ENCODE peak calls at places on chromosomes 16 and 17, in eight cellular contexts. H is fibroblast of pulmonary artery, M is bronchial epithelial cell, R is tibial artery, W is AG04450, U is choroid plexus epithelial cell, D is astrocyte, G is spleen. K is an unnamed sample.

GRCh38 chr16:74691093-74691855 is 9.4 kb downstream of the MLKL start:
- DNase-seq in H (peak; percentile 55), M (no peak), R (no peak), W (no peak), U (peak; percentile 50), D (no peak), G (no peak), K (no peak)

GRCh38 chr17:11308550-11308949 is 67.5 kb downstream of the SHISA6 start:
- DNase-seq in H (no peak), M (no peak), R (no peak), W (no peak), U (no peak), D (no peak), G (no peak), K (no peak)

GRCh38 chr17:17508641-17509591 is 12.7 kb upstream of the RASD1 start:
- DNase-seq in H (no peak), M (no peak), R (no peak), W (no peak), U (no peak), D (no peak), G (peak; percentile 67), K (no peak)

GRCh38 chr16:4021070-4021779 is 95.0 kb downstream of the ADCY9 start:
- DNase-seq in H (no peak), M (peak; percentile 88), R (no peak), W (no peak), U (no peak), D (no peak), G (no peak), K (no peak)

GRCh38 chr17:50205111-50205821 is 3.8 kb upstream of the COL1A1 start:
- DNase-seq in H (peak; percentile 66), M (no peak), R (peak; percentile 34), W (no peak), U (peak; percentile 60), D (peak; percentile 40), G (no peak), K (no peak)

GRCh38 chr17:44610871-44611270 is 45.4 kb upstream of the MEIOC start:
- DNase-seq in H (peak; percentile 41), M (no peak), R (no peak), W (no peak), U (peak; percentile 41), D (no peak), G (no peak), K (no peak)

GRCh38 chr17:72430611-72431432 is 310.0 kb downstream of the SOX9 start:
- DNase-seq in H (no peak), M (no peak), R (no peak), W (no peak), U (no peak), D (no peak), G (no peak), K (no peak)

GRCh38 chr16:71499775-71500364 is 10.7 kb upstream of the ZNF19 start:
- DNase-seq in H (peak; percentile 79), M (peak; percentile 59), R (no peak), W (peak; percentile 33), U (peak; percentile 83), D (peak; percentile 22), G (no peak), K (no peak)

GRCh38 chr17:57478851-57479250 is 222.5 kb downstream of the MSI2 start:
- DNase-seq in H (no peak), M (no peak), R (no peak), W (no peak), U (no peak), D (no peak), G (no peak), K (no peak)

DNA sequence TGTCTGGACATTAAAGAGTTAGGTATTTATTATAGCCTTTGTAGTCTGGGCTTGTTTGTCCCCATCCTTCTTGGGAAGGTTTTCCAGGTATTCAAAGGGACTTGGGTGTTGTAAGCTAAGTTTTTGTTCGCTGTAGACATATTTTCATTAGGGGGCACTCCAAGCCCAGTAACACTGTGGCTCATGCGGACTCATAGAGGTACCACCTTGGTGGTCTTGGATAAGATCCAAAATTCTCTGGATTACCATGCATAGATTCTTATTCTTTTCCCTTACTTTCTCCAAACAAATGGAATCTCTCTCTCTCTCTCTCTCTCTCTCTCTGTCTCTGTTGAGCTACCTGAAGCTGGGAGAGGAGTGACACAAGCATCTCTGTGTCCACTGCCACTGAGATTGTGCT is 48.9 kb downstream of the ERCC4 start:
- DNase-seq in H (no peak), M (no peak), R (no peak), W (no peak), U (no peak), D (no peak), G (no peak), K (no peak)
- TF ChIP-seq CTCF in H (no peak), M (no peak), R (no peak), W (no peak), U (no peak), D (no peak), G (no peak), K (no peak)

DNA sequence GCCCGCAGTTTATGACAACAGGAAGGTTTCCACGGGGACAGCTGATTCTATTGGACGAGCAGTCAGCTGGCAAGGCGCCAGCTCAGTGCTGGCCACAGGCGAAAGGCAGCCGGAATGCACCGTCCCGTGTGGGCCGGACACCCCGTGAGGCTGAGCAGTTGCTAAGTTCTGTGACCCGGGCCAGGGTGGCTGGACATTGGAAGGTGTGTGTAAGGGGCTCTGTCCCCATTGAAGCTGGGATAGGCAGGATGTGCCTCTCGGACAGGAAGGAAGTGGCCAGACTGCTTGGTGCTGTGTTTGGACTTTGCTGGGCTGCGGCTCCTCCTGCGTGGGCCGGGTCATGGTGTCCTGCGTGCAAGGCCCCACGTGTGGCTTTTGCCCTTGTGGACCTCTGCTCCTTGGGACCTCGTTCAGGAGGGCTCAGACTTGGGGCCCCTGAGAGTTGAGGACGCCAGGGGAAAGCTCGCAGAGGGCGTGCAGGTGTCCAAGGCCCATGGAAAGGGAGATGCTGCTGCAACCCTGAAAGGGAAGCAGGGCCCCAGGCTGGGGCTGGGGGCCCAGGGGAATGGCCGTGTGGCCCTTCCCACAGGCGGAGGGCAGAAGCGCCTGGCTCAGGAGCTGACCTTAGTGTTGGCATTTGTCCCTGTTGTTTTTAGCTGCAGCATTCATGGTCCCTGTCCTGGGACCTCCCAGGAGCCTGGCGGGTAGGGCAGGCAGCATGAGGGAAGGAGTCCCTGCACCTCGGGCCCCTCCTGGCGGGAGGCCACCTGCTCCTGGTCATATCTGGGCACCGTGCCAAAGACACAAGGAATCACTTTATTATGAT is 10.0 kb downstream of the BAIAP2 start:
- DNase-seq in H (peak; percentile 80), M (no peak), R (peak; percentile 79), W (no peak), U (peak; percentile 88), D (peak; percentile 68), G (peak; percentile 87), K (no peak)
- H3K4me3 ChIP-seq in H (no peak overlapping the region), M (no peak overlapping the region), R (no peak overlapping the region), W (no peak overlapping the region), U (no peak overlapping the region), D (no peak overlapping the region), G (no peak overlapping the region), K (no peak overlapping the region)

DNA sequence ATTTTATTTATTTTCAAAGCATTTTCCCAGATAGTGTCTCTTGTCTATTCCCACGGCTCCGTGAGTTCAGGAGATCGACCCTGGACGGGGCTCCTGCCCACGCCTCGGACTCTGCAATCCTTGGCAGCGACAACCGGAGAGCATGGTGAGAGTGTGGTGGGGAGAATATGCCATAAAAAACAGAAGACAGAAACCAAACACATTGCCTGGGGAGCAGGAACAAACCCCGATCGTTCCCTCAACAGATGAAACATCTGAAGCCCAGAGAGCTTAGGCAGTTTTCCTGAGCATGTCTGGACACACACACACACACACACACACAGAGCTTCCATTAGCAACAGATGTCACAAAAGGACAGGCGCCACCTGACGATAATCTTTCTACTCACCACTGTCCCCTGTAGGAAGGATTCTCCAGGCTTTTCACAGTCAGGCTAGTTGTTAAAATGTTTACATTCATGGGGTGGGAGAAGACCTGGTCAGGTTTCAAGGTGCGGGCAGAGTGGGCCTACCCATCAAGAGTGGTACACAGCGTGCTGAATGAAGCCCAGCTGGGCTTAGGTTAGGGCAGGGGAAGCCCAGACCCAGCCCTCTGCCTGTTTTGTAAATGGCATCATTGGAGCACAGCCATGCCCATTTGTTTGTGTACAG is 230.4 kb upstream of the TNRC6C start:
- DNase-seq in H (no peak), M (peak; percentile 2), R (peak; percentile 58), W (no peak), U (peak; percentile 22), D (no peak), G (no peak), K (peak; percentile 11)
- TF ChIP-seq CTCF in H (no peak), M (no peak), R (no peak), W (no peak), U (peak; percentile 27), D (no peak), G (no peak), K (peak; percentile 29)

GRCh38 chr16:14400285-14400977 is 229.6 kb downstream of the PARN start:
- DNase-seq in H (no peak), M (peak; percentile 12), R (no peak), W (no peak), U (no peak), D (no peak), G (no peak), K (no peak)
- H3K4me3 ChIP-seq in H (no peak overlapping the region), M (no peak overlapping the region), R (no peak overlapping the region), W (no peak overlapping the region), U (no peak overlapping the region), D (no peak overlapping the region), G (no peak overlapping the region), K (no peak overlapping the region)

DNA sequence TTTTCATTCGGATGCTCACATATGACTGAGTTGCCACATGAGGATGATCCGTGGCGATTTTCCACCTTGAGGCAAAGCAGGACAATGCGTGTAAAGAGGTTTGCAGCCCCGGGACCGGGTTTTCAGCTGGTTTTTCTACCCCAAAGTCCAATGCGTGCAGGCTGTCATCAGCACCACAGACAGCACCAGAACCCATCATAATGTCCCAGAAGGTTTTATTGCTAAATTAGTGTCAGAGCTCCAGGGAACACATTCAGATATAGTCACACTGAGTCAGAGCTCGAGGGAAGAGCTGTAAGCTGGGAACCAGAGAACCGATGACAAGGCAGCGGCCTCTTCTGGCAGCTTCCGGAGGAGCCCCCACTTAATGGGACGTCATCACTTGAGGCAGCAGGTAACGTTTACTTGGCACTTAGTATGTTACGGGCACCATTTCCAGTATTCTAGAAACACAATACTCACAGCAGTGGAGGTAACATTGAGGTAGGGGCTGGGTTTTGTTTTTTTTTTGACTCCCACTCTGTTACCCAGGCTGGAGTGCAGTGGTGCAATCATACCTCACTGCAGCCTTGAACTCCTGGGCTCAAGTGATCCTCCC is 8.9 kb upstream of the NAGPA start:
- DNase-seq in H (no peak), M (peak; percentile 53), R (no peak), W (no peak), U (peak; percentile 21), D (peak; percentile 51), G (no peak), K (no peak)
- TF ChIP-seq CTCF in H (no peak), M (peak; percentile 10), R (no peak), W (no peak), U (peak; percentile 12), D (no peak), G (no peak), K (no peak)

GRCh38 chr17:67829331-67829730 is 4.0 kb downstream of the BPTF start:
- DNase-seq in H (no peak), M (peak; percentile 70), R (no peak), W (no peak), U (no peak), D (peak; percentile 14), G (no peak), K (no peak)
- H3K4me3 ChIP-seq in H (no peak overlapping the region), M (no peak overlapping the region), R (no peak overlapping the region), W (no peak overlapping the region), U (no peak overlapping the region), D (no peak overlapping the region), G (no peak overlapping the region), K (no peak overlapping the region)

GRCh38 chr17:63848834-63849689 is 6.6 kb upstream of the SMARCD2 start:
- DNase-seq in H (peak; percentile 95), M (peak; percentile 72), R (peak; percentile 90), W (peak; percentile 37), U (peak; percentile 93), D (peak; percentile 72), G (peak; percentile 98), K (peak; percentile 52)
- TF ChIP-seq CTCF in H (peak; percentile 46), M (peak; percentile 74), R (peak; percentile 65), W (peak; percentile 46), U (peak; percentile 63), D (peak; percentile 36), G (peak; percentile 57), K (peak; percentile 63)

K was measured in AG09309.